ENCODE peak calls at places on chromosomes 1 and 21, in eight cellular contexts. A is neural progenitor cell, V is upper lobe of right lung, F is gastrocnemius medialis, Q is GM23338, D is Peyer's patch, B is Panc1, N is right lobe of liver. W is an unnamed sample.

GRCh38 chr1:56169856-56170255 is 409.5 kb downstream of the PLPP3 start:
- DNase-seq in A (no peak), V (no peak), F (no peak), Q (no peak), D (no peak), B (no peak), N (no peak), W (no peak)

GRCh38 chr1:169745015-169745861 is 11.4 kb upstream of the SELE start:
- DNase-seq in A (no peak), V (no peak), F (no peak), Q (no peak), D (no peak), B (no peak), N (peak), W (no peak)

GRCh38 chr1:103084176-103084575 is 24.1 kb downstream of the COL11A1 start:
- DNase-seq in A (no peak), V (no peak), F (no peak), Q (no peak), D (no peak), B (no peak), N (no peak), W (no peak)

GRCh38 chr21:29656504-29657227 is 283.1 kb downstream of the GRIK1 start:
- DNase-seq in A (no peak), V (no peak), F (no peak), Q (no peak), D (no peak), B (peak), N (no peak), W (no peak)

GRCh38 chr1:8342325-8342724 is 24.4 kb downstream of the SLC45A1 start:
- DNase-seq in A (no peak), V (no peak), F (no peak), Q (no peak), D (no peak), B (no peak), N (no peak), W (no peak)

GRCh38 chr1:156055343-156055645 is 712 bp downstream of the LAMTOR2 start:
- DNase-seq in A (no peak), V (no peak), F (no peak), Q (no peak), D (no peak), B (no peak), N (no peak), W (no peak)

GRCh38 chr1:225662155-225662554 is 9.2 kb upstream of the ENAH start:
- DNase-seq in A (no peak), V (no peak), F (no peak), Q (no peak), D (no peak), B (no peak), N (no peak), W (no peak)

GRCh38 chr1:40058097-40058452 is 17.5 kb downstream of the CAP1 start:
- DNase-seq in A (no peak), V (no peak), F (no peak), Q (no peak), D (no peak), B (no peak), N (no peak), W (no peak)

GRCh38 chr1:37926061-37926924 is 20.6 kb downstream of the INPP5B start:
- DNase-seq in A (no peak), V (peak), F (no peak), Q (no peak), D (no peak), B (no peak), N (no peak), W (no peak)

GRCh38 chr1:113073457-113073950 is 506 bp downstream of the LRIG2 start:
- DNase-seq in A (peak), V (no peak), F (peak), Q (peak), D (peak), B (no peak), N (no peak), W (no peak)

GRCh38 chr1:226884966-226885820 is 14.8 kb downstream of the PSEN2 start:
- DNase-seq in A (no peak), V (peak), F (no peak), Q (no peak), D (no peak), B (no peak), N (no peak), W (no peak)

GRCh38 chr1:44294588-44295007 is 60.5 kb downstream of the ERI3 start:
- DNase-seq in A (peak), V (no peak), F (peak), Q (peak), D (peak), B (no peak), N (no peak), W (no peak)

GRCh38 chr1:108502624-108503023 is 52.5 kb downstream of the NBPF6 start:
- DNase-seq in A (no peak), V (no peak), F (no peak), Q (no peak), D (no peak), B (no peak), N (no peak), W (no peak)

GRCh38 chr1:66761273-66761672 is 9.0 kb downstream of the DYNLT5 start:
- DNase-seq in A (no peak), V (no peak), F (no peak), Q (no peak), D (no peak), B (no peak), N (no peak), W (no peak)

GRCh38 chr1:31364561-31365255 is 8.2 kb downstream of the FABP3 start:
- DNase-seq in A (no peak), V (no peak), F (no peak), Q (no peak), D (no peak), B (no peak), N (no peak), W (no peak)

GRCh38 chr1:47853059-47853458 is 144.1 kb downstream of the TRABD2B start:
- DNase-seq in A (no peak), V (no peak), F (no peak), Q (no peak), D (no peak), B (no peak), N (no peak), W (no peak)

GRCh38 chr21:25556087-25556486 is 51.2 kb downstream of the MRPL39 start:
- DNase-seq in A (no peak), V (no peak), F (no peak), Q (no peak), D (no peak), B (no peak), N (no peak), W (no peak)

GRCh38 chr1:161219078-161219892 is 4.1 kb downstream of the APOA2 start:
- DNase-seq in A (no peak), V (no peak), F (no peak), Q (no peak), D (no peak), B (no peak), N (no peak), W (no peak)

GRCh38 chr1:224380003-224380402 is 23.3 kb downstream of the CNIH4 start:
- DNase-seq in A (no peak), V (no peak), F (no peak), Q (no peak), D (no peak), B (no peak), N (no peak), W (no peak)

GRCh38 chr21:26405071-26405470 is 168.0 kb downstream of the CYYR1 start:
- DNase-seq in A (no peak), V (no peak), F (no peak), Q (peak), D (no peak), B (no peak), N (no peak), W (no peak)

GRCh38 chr1:156480411-156481192 is 20.0 kb downstream of the MEF2D start:
- DNase-seq in A (peak), V (peak), F (no peak), Q (peak), D (peak), B (no peak), N (no peak), W (no peak)

GRCh38 chr1:81430955-81431646 is 369.6 kb upstream of the ADGRL2 start:
- DNase-seq in A (peak), V (no peak), F (no peak), Q (peak), D (no peak), B (no peak), N (no peak), W (no peak)

GRCh38 chr1:215637041-215637573 is 70.0 kb downstream of the KCTD3 start:
- DNase-seq in A (no peak), V (no peak), F (no peak), Q (no peak), D (no peak), B (no peak), N (peak), W (peak)

GRCh38 chr1:44405804-44406743 is 1.0 kb downstream of the RNF220 start:
- DNase-seq in A (peak), V (no peak), F (no peak), Q (peak), D (peak), B (no peak), N (peak), W (no peak)

GRCh38 chr21:28442085-28442484 is 550.6 kb downstream of the LTN1 start:
- DNase-seq in A (no peak), V (no peak), F (no peak), Q (no peak), D (no peak), B (no peak), N (no peak), W (no peak)

GRCh38 chr1:175572932-175573871 is 170.2 kb downstream of the TNR start:
- DNase-seq in A (no peak), V (no peak), F (no peak), Q (no peak), D (no peak), B (no peak), N (no peak), W (no peak)

GRCh38 chr1:37755951-37756350 is 9.0 kb downstream of the EPHA10 start:
- DNase-seq in A (no peak), V (no peak), F (no peak), Q (no peak), D (no peak), B (no peak), N (no peak), W (no peak)

GRCh38 chr1:15836772-15837669 is 10.5 kb upstream of the SPEN start:
- DNase-seq in A (peak), V (peak), F (no peak), Q (peak), D (peak), B (no peak), N (peak), W (no peak)

GRCh38 chr21:31124005-31124404 is 85.7 kb upstream of the KRTAP19-8 start:
- DNase-seq in A (peak), V (no peak), F (no peak), Q (peak), D (no peak), B (no peak), N (no peak), W (no peak)

GRCh38 chr1:66335859-66336640 is 197.9 kb upstream of the SGIP1 start:
- DNase-seq in A (no peak), V (peak), F (peak), Q (peak), D (peak), B (no peak), N (peak), W (peak)

GRCh38 chr1:244234009-244234643 is 183.0 kb downstream of the ZBTB18 start:
- DNase-seq in A (peak), V (no peak), F (peak), Q (peak), D (no peak), B (no peak), N (no peak), W (no peak)

GRCh38 chr1:163006051-163006834 is 62.9 kb upstream of the RGS4 start:
- DNase-seq in A (no peak), V (no peak), F (no peak), Q (no peak), D (no peak), B (no peak), N (no peak), W (no peak)

GRCh38 chr1:74858136-74858535 is 125.2 kb downstream of the TYW3 start:
- DNase-seq in A (no peak), V (no peak), F (no peak), Q (no peak), D (no peak), B (no peak), N (no peak), W (no peak)

GRCh38 chr1:18764362-18764761 is 95.1 kb downstream of the TAS1R2 start:
- DNase-seq in A (no peak), V (no peak), F (peak), Q (no peak), D (no peak), B (no peak), N (no peak), W (no peak)

GRCh38 chr21:26169061-26169610 is 1.4 kb downstream of the APP start:
- DNase-seq in A (peak), V (no peak), F (no peak), Q (peak), D (peak), B (no peak), N (peak), W (no peak)

GRCh38 chr1:117607471-117607870 is 1.6 kb downstream of the TENT5C start:
- DNase-seq in A (peak), V (no peak), F (peak), Q (peak), D (peak), B (no peak), N (peak), W (no peak)

GRCh38 chr1:237074371-237075117 is 32.6 kb downstream of the RYR2 start:
- DNase-seq in A (no peak), V (no peak), F (no peak), Q (no peak), D (no peak), B (no peak), N (no peak), W (no peak)

GRCh38 chr1:15442119-15442518 is 3.9 kb downstream of the CTRC start:
- DNase-seq in A (no peak), V (no peak), F (no peak), Q (no peak), D (no peak), B (no peak), N (no peak), W (no peak)

GRCh38 chr1:164423136-164423535 is 135.8 kb upstream of the PBX1 start:
- DNase-seq in A (no peak), V (no peak), F (no peak), Q (peak), D (no peak), B (no peak), N (no peak), W (no peak)

GRCh38 chr1:13730751-13731482 is 30.9 kb downstream of the PRDM2 start:
- DNase-seq in A (no peak), V (peak), F (no peak), Q (no peak), D (peak), B (no peak), N (no peak), W (no peak)

GRCh38 chr1:11394592-11395229 is 84.2 kb upstream of the DISP3 start:
- DNase-seq in A (no peak), V (no peak), F (no peak), Q (no peak), D (no peak), B (no peak), N (no peak), W (no peak)
- H3K27ac ChIP-seq in A (no peak), V (no peak), F (no peak), Q (no peak), D (no peak), B (no peak), N (no peak), W (no peak)

GRCh38 chr1:151908228-151908691 is 1.1 kb downstream of the THEM4 start:
- DNase-seq in A (peak), V (no peak), F (no peak), Q (peak), D (no peak), B (no peak), N (no peak), W (no peak)
- H3K4me3 ChIP-seq in A (peak), V (peak), F (peak), Q (peak), D (no peak), B (peak), N (no peak), W (peak)

DNA sequence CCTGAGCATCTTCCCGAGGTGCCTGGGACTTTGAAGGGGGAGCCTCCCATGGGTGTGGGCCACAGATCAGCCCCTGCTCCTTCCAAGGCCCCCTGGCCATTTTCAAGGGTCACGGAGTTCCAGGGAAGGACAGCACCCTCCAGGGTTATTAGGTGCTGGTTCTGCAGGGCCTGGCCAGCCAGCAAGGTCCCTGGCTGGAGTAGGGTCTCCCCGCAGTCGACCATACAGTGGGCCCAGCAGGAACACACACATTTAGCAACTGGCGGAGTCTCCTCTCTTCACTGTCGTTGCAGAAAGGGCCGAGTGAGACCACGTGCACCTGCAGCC is 17.7 kb upstream of the SUMO3 start:
- DNase-seq in A (no peak), V (no peak), F (no peak), Q (no peak), D (no peak), B (no peak), N (no peak), W (no peak)
- H3K27ac ChIP-seq in A (no peak), V (no peak), F (no peak), Q (no peak), D (no peak), B (no peak), N (no peak), W (no peak)

GRCh38 chr1:203304391-203304918 is 864 bp upstream of the BTG2 start:
- DNase-seq in A (no peak), V (peak), F (no peak), Q (no peak), D (no peak), B (no peak), N (no peak), W (no peak)
- H3K4me3 ChIP-seq in A (peak), V (peak), F (peak), Q (peak), D (peak), B (peak), N (no peak), W (peak)

DNA sequence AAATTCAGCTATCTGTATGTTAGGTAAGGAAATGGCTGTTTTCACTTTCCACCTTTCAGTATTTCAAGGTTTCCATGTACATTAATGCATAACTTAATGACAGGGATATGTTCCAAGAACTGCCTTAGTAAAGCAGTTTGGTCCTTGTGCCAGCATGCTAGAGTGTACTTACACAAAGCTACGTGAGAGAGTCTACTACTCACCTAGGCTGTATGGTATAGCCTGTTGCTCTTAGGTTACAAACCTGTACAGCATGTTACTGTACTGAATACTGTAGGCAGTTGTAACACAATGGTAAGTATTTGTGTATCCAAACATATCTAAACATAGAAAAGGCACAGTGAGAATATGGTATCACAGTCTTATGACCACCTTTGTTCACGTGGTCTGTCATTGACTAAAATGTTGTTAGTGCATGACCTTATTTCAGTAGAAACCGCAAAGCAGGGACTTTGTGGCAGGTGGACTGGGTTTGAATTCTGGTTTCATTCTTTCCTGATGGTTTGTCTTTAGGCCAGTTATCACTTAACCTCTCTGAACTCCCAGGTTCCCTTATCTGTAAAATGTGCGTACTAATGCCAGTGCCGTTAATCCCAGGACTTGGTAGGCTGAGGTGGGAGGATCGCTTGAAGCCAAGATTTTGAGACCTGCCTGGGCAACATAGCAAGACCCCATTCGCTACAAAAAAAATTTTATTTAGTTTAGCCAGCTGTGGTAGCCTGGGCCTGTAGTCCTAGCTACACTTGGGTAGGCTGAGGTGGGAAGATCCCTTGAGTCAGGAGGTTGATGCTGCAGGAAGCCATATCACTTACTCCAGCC is 4.9 kb downstream of the SMYD2 start:
- DNase-seq in A (no peak), V (no peak), F (no peak), Q (no peak), D (no peak), B (no peak), N (no peak), W (no peak)
- H3K27ac ChIP-seq in A (no peak), V (no peak), F (no peak), Q (no peak), D (no peak), B (no peak), N (no peak), W (no peak)

GRCh38 chr21:41362605-41363369 is 960 bp downstream of the MX2 start:
- DNase-seq in A (no peak), V (no peak), F (no peak), Q (no peak), D (no peak), B (no peak), N (no peak), W (no peak)
- H3K4me3 ChIP-seq in A (no peak), V (peak), F (peak), Q (no peak), D (peak), B (no peak), N (no peak), W (peak)

GRCh38 chr1:246591047-246591446 is 24.8 kb downstream of the CNST start:
- DNase-seq in A (no peak), V (no peak), F (no peak), Q (no peak), D (no peak), B (no peak), N (no peak), W (no peak)
- H3K27ac ChIP-seq in A (no peak), V (no peak), F (no peak), Q (no peak), D (peak), B (no peak), N (no peak), W (no peak)

GRCh38 chr1:99764909-99765308 is 1.5 kb downstream of the FRRS1 start:
- DNase-seq in A (no peak), V (no peak), F (no peak), Q (no peak), D (no peak), B (no peak), N (no peak), W (no peak)
- H3K4me3 ChIP-seq in A (no peak), V (no peak), F (no peak), Q (no peak), D (no peak), B (no peak), N (peak), W (no peak)